ENCODE peak calls at places on chromosomes 5 and 9, in four cellular contexts. L is A549, F is HepG2, T is IMR-90. E is an unnamed sample.

GRCh38 chr5:21919417-21920022 is 933.6 kb downstream of the CDH12 start:
- DNase-seq in T (peak), F (peak), L (peak), E (peak)

GRCh38 chr5:55062039-55062779 is 38.2 kb downstream of the GZMK start:
- DNase-seq in T (no peak), L (no peak), F (no peak), E (no peak)

GRCh38 chr5:72835633-72836032 is 19.2 kb downstream of the TNPO1 start:
- DNase-seq in T (no peak), F (no peak), L (no peak), E (no peak)

GRCh38 chr9:89770779-89771178 is 166.0 kb downstream of the GADD45G start:
- DNase-seq in F (no peak), L (no peak), T (no peak), E (no peak)

GRCh38 chr5:57735754-57736153 is 253.1 kb upstream of the ACTBL2 start:
- DNase-seq in F (peak), T (peak), L (peak), E (no peak)

GRCh38 chr9:95313010-95313498 is 4.5 kb downstream of the FANCC start:
- DNase-seq in L (peak), F (peak), T (peak), E (no peak)

GRCh38 chr9:97632406-97632991 is 669 bp downstream of the TSTD2 start:
- DNase-seq in F (no peak), L (no peak), T (peak), E (no peak)

GRCh38 chr9:31393240-31393639 is 991.2 kb upstream of the ACO1 start:
- DNase-seq in L (no peak), T (no peak), F (no peak), E (no peak)

GRCh38 chr5:91875133-91875779 is 492.1 kb upstream of the ARRDC3 start:
- DNase-seq in F (no peak), T (no peak), L (no peak), E (no peak)

GRCh38 chr5:143964919-143965318 is 153.0 kb downstream of the HMHB1 start:
- DNase-seq in F (no peak), T (peak), L (peak), E (no peak)

GRCh38 chr5:93184041-93184440 is 397.0 kb downstream of the NR2F1-AS1 start:
- DNase-seq in T (no peak), F (no peak), L (no peak), E (no peak)

GRCh38 chr5:93188876-93189485 is 392.0 kb downstream of the NR2F1-AS1 start:
- DNase-seq in L (no peak), F (no peak), T (no peak), E (no peak)

GRCh38 chr5:93189707-93190120 is 391.3 kb downstream of the NR2F1-AS1 start:
- DNase-seq in T (peak), F (peak), L (peak), E (no peak)

GRCh38 chr5:93191016-93191415 is 390.0 kb downstream of the NR2F1-AS1 start:
- DNase-seq in T (no peak), F (no peak), L (no peak), E (no peak)

GRCh38 chr5:93186031-93186682 is 394.9 kb downstream of the NR2F1-AS1 start:
- DNase-seq in L (no peak), F (no peak), T (peak), E (no peak)
- TF ChIP-seq MAZ in L (no peak), F (no peak), T (no peak), E (no peak)

GRCh38 chr5:119745976-119746375 is 116.6 kb downstream of the FAM170A start:
- DNase-seq in F (no peak), L (no peak), T (no peak), E (no peak)

GRCh38 chr5:119742311-119742710 is 113.0 kb downstream of the FAM170A start:
- DNase-seq in F (no peak), L (no peak), T (no peak), E (no peak)

GRCh38 chr5:119746984-119747383 is 117.6 kb downstream of the FAM170A start:
- DNase-seq in L (no peak), F (no peak), T (no peak), E (no peak)

DNA sequence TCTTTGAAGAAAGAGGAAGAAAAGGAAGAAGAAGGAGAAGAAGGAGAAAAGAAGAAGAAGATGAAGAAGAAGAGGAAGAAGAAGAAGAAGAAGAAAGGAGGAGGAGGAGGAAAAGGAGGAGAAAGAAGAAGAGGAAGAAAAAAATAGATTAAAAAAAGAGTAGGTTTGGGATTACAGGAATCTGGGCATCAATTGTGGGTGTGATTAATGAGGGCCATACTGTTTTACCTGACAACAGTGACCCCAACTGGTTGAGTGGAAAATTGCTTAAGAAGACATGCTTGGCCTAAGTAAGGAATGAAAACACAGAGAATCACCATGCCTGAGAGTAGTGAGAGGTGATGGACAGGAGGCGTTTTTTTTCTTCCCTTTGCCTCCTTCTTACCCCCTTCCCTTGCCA is 114.6 kb downstream of the FAM170A start:
- DNase-seq in F (peak), L (peak), T (peak), E (peak)
- TF ChIP-seq MAZ in F (no peak), L (no peak), T (no peak), E (no peak)

DNA sequence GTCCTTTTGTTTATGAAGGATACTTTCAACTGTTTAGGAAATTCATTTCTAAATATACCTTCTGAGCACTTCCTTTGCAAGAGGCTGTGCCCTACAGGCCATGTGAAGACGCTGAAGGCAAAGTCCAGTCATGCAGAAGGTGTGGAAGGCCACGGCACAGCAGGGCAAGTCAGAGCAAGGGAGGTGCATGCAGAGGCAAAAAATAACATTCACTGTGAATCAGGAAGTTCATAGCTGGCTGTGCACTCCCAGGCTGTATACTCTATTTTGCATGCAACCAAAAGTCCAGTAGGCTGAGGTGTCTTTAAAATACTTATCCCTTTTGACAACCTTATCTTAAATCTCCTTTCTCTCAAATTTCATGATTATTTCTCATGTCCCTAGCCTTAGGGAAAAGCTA is 50.3 kb downstream of the GNAQ start:
- DNase-seq in F (no peak), T (peak), L (no peak), E (peak)
- TF ChIP-seq MAZ in F (no peak), T (no peak), L (no peak), E (no peak)

GRCh38 chr5:7849531-7850240 is 1.2 kb downstream of the CFAP90 start:
- DNase-seq in F (peak), T (no peak), L (no peak), E (no peak)
- TF ChIP-seq MAZ in F (no peak), T (no peak), L (no peak), E (no peak)

DNA sequence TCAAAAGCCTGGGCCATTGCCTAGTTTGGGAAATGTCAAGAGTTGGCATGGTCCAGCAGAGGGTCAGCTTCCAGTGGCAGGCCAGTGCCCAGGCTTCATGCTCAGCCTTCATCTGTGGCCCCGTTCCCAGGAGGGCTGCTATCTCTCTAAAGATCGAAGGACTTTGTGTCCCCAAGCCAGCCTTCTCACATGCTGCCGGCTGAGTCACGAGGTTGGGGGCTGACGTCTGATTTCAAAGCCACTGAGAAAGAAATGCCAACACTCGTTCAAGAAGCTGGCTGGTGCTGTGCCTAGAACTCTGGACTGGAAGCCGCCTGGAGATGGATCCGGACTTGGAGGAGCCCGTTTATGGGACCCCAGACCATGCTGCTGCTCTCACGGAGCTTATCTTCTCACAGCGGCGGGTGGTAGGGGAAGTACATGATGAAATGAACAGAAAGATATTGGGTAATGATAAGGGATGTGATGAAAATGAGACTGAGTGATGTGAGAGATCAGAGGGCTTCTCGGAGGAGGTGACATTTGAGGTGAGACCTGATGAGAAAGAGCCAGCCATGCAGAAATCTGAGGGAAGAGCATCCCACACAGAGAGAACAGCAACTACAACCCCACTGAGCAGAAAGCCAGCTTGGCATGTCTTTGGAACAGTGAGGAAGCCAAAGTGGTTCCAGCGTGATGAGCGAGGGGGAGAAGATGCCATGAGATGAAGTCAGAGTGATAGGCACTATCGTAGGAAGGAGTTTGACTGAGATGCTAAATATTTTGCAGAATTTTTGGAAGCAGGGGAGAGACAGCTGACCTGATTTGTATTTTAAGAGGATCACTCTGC is 54.9 kb upstream of the BOD1 start:
- DNase-seq in L (no peak), T (no peak), F (peak), E (no peak)
- TF ChIP-seq MAZ in L (no peak), T (no peak), F (no peak), E (no peak)

GRCh38 chr9:136979769-136980587 is 2.7 kb downstream of the PTGDS start:
- DNase-seq in T (no peak), F (peak), L (no peak), E (no peak)

GRCh38 chr9:136982232-136983051 is at the start of gene LCNL1:
- DNase-seq in L (no peak), F (no peak), T (no peak), E (no peak)

GRCh38 chr9:136983167-136983566 is 374 bp downstream of the LCNL1 start:
- DNase-seq in L (no peak), T (no peak), F (no peak), E (no peak)

GRCh38 chr9:136980669-136981478 is 1.9 kb upstream of the LCNL1 start:
- DNase-seq in T (no peak), F (no peak), L (no peak), E (no peak)

DNA sequence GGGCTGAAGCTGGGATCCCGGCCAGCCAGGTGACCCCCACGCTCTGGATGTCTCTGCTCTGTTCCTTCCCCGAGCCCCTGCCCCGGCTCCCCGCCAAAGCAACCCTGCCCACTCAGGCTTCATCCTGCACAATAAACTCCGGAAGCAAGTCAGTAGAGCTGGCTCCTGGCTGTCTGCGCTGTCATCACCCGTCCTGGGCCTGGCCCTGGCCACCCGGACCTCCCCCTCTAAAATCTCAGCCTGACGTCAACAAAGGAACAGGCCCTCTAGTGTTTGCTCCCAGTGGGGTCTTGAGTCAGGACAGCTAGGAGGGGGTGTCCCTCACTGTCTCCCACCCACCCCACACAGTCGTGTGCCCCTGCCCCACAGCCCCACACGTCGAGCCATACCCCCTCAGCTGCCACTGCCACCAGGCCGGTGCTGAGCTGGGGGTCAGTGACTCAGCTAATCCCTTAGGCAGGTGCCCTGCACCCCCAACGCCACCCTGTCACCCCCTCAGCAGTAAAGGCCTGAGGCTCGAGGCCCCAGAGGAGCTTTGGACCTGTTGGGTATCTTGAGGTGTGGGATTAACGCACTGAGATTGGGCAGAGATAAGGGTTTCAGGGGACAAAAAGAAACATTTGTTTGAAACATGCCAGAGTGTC is 1.1 kb upstream of the LCNL1 start:
- DNase-seq in F (peak), L (no peak), T (no peak), E (no peak)
- TF ChIP-seq MAZ in F (no peak), L (no peak), T (no peak), E (no peak)